ENCODE peak calls at places on chromosomes 2 and 18, in five cellular contexts. K is EL; V is HS-5; H is CD8-positive, alpha-beta memory T cell; O is activated naive CD8-positive, alpha-beta T cell treated with anti-CD3 and anti-CD28 coated beads, Interleukin-2, amount 10 ng/mL, durations not matched to agents 7 days and 5 days. F is an unnamed sample.

GRCh38 chr18:8153887-8154583 is 455.2 kb upstream of the RAB12 start:
- DNase-seq in K (peak), V (peak), H (no peak), O (no peak), F (no peak)

GRCh38 chr18:23071285-23071684 is 64.0 kb upstream of the CABLES1 start:
- DNase-seq in K (peak), V (no peak), H (peak), O (peak), F (peak)

GRCh38 chr2:219453691-219454131 is 19.1 kb downstream of the SPEG start:
- DNase-seq in K (peak), V (peak), H (no peak), O (no peak), F (no peak)

GRCh38 chr2:133489641-133490411 is 78.4 kb downstream of the NCKAP5 start:
- DNase-seq in K (peak), V (no peak), H (no peak), O (no peak), F (peak)

GRCh38 chr2:121258066-121258465 is 26.9 kb downstream of the TFCP2L1 start:
- DNase-seq in K (no peak), V (no peak), H (no peak), O (no peak), F (no peak)

GRCh38 chr2:172753610-172754009 is 18.0 kb downstream of the RAPGEF4 start:
- DNase-seq in K (no peak), V (no peak), H (no peak), O (no peak), F (no peak)

GRCh38 chr18:51881394-51881793 is 458.6 kb upstream of the DCC start:
- DNase-seq in K (no peak), V (no peak), H (no peak), O (no peak), F (no peak)

GRCh38 chr2:64696631-64697030 is 42.9 kb upstream of the SERTAD2 start:
- DNase-seq in K (no peak), V (no peak), H (no peak), O (no peak), F (no peak)

GRCh38 chr2:120910956-120911951 is 175.6 kb downstream of the GLI2 start:
- DNase-seq in K (peak), V (no peak), H (peak), O (no peak), F (no peak)

F was measured in Peyer's patch.